ENCODE peak calls at places on chromosomes 12 and 14, in five cellular contexts. K, L, Z, W and V are unnamed samples.

GRCh38 chr12:89839427-89839826 is 130.8 kb upstream of the ATP2B1 start:
- DNase-seq in K (no peak), L (no peak), Z (no peak), W (no peak), V (no peak)

GRCh38 chr12:18897816-18898215 is 159.9 kb downstream of the CAPZA3 start:
- DNase-seq in K (no peak), L (no peak), Z (no peak), W (no peak), V (no peak)

GRCh38 chr12:91109148-91109564 is 2.1 kb downstream of the LUM start:
- DNase-seq in K (peak), L (peak), Z (peak), W (peak), V (no peak)

GRCh38 chr12:25957898-25958253 is 606 bp upstream of the RASSF8 start:
- DNase-seq in K (no peak), L (no peak), Z (no peak), W (peak), V (no peak)

GRCh38 chr14:104235686-104236085 is 97.3 kb downstream of the KIF26A start:
- DNase-seq in K (no peak), L (no peak), Z (no peak), W (no peak), V (no peak)

GRCh38 chr12:47858511-47859266 is 39.0 kb upstream of the HDAC7 start:
- DNase-seq in K (no peak), L (no peak), Z (no peak), W (no peak), V (no peak)

GRCh38 chr14:54686219-54686870 is 119.4 kb downstream of the SAMD4A start:
- DNase-seq in K (no peak), L (peak), Z (no peak), W (no peak), V (no peak)

GRCh38 chr12:119613319-119613936 is 19.9 kb downstream of the TMEM233 start:
- DNase-seq in K (no peak), L (peak), Z (no peak), W (no peak), V (no peak)

GRCh38 chr12:6182279-6182898 is 17.8 kb upstream of the CD9 start:
- DNase-seq in K (no peak), L (no peak), Z (no peak), W (no peak), V (no peak)

GRCh38 chr12:54504550-54504949 is 7.0 kb downstream of the NCKAP1L start:
- DNase-seq in K (no peak), L (no peak), Z (no peak), W (no peak), V (no peak)

GRCh38 chr12:119695034-119695433 is 27.1 kb downstream of the PRKAB1 start:
- DNase-seq in K (no peak), L (no peak), Z (peak), W (no peak), V (no peak)

GRCh38 chr14:103686831-103687485 is 28.3 kb downstream of the XRCC3 start:
- DNase-seq in K (no peak), L (no peak), Z (no peak), W (no peak), V (no peak)

GRCh38 chr12:111451649-111452129 is 46.0 kb downstream of the SH2B3 start:
- DNase-seq in K (no peak), L (no peak), Z (no peak), W (peak), V (peak)

GRCh38 chr12:129696952-129697351 is 206.9 kb downstream of the TMEM132D start:
- DNase-seq in K (no peak), L (no peak), Z (no peak), W (no peak), V (no peak)

GRCh38 chr14:75634848-75635247 is 25.8 kb downstream of the ERG28 start:
- DNase-seq in K (no peak), L (no peak), Z (no peak), W (no peak), V (no peak)

GRCh38 chr12:70467908-70468733 is 102.0 kb downstream of the KCNMB4 start:
- DNase-seq in K (no peak), L (no peak), Z (peak), W (no peak), V (no peak)

GRCh38 chr12:53231859-53232640 is at the start of gene RARG:
- DNase-seq in K (no peak), L (no peak), Z (peak), W (no peak), V (no peak)

GRCh38 chr12:90977224-90977623 is 22.2 kb upstream of the CCER1 start:
- DNase-seq in K (no peak), L (no peak), Z (no peak), W (no peak), V (no peak)

GRCh38 chr12:76621582-76622024 is 62.0 kb upstream of the OSBPL8 start:
- DNase-seq in K (peak), L (peak), Z (peak), W (peak), V (no peak)

GRCh38 chr14:98940693-98941437 is 331.1 kb downstream of the BCL11B start:
- DNase-seq in K (no peak), L (no peak), Z (no peak), W (no peak), V (no peak)

GRCh38 chr14:71620401-71620800 is 311.8 kb upstream of the RGS6 start:
- DNase-seq in K (no peak), L (no peak), Z (no peak), W (no peak), V (no peak)

GRCh38 chr12:113208041-113208934 is 13.0 kb upstream of the TPCN1 start:
- DNase-seq in K (no peak), L (peak), Z (no peak), W (peak), V (no peak)

GRCh38 chr14:53183071-53183470 is 29.9 kb upstream of the DDHD1 start:
- DNase-seq in K (no peak), L (no peak), Z (no peak), W (no peak), V (no peak)

GRCh38 chr14:95040723-95041476 is 116.4 kb downstream of the DICER1 start:
- DNase-seq in K (no peak), L (no peak), Z (no peak), W (no peak), V (no peak)

GRCh38 chr14:99644723-99645544 is at the start of gene HHIPL1:
- DNase-seq in K (peak), L (no peak), Z (peak), W (no peak), V (no peak)

GRCh38 chr12:29591140-29592020 is 93.9 kb upstream of the OVCH1 start:
- DNase-seq in K (no peak), L (no peak), Z (peak), W (no peak), V (no peak)

GRCh38 chr12:118922405-118922804 is 58.9 kb upstream of the SRRM4 start:
- DNase-seq in K (peak), L (no peak), Z (peak), W (peak), V (no peak)

GRCh38 chr12:52862023-52862422 is 13.2 kb upstream of the KRT78 start:
- DNase-seq in K (no peak), L (no peak), Z (no peak), W (no peak), V (no peak)

GRCh38 chr14:61476737-61477410 is 155.5 kb downstream of the PRKCH start:
- DNase-seq in K (no peak), L (peak), Z (no peak), W (peak), V (no peak)

GRCh38 chr14:62144863-62145262 is 382.6 kb downstream of the SNAPC1 start:
- DNase-seq in K (no peak), L (no peak), Z (no peak), W (no peak), V (no peak)

GRCh38 chr12:118302053-118302452 is 70.7 kb downstream of the TAOK3 start:
- DNase-seq in K (no peak), L (no peak), Z (no peak), W (no peak), V (no peak)

GRCh38 chr12:86283607-86284006 is 27.4 kb upstream of the MGAT4C start:
- DNase-seq in K (no peak), L (no peak), Z (no peak), W (no peak), V (no peak)

GRCh38 chr14:103721334-103722120 is 5.9 kb downstream of the ZFYVE21 start:
- DNase-seq in K (no peak), L (no peak), Z (no peak), W (no peak), V (no peak)

GRCh38 chr14:64943981-64944520 is 1.5 kb upstream of the GPX2 start:
- DNase-seq in K (no peak), L (no peak), Z (no peak), W (no peak), V (no peak)

GRCh38 chr12:39199371-39199770 is 243.5 kb downstream of the KIF21A start:
- DNase-seq in K (no peak), L (no peak), Z (no peak), W (no peak), V (no peak)

GRCh38 chr14:32405856-32406255 is 76.8 kb downstream of the AKAP6 start:
- DNase-seq in K (no peak), L (no peak), Z (no peak), W (no peak), V (no peak)

GRCh38 chr14:83217492-83217891 is 1683.8 kb upstream of the SEL1L start:
- DNase-seq in K (no peak), L (no peak), Z (no peak), W (no peak), V (no peak)

GRCh38 chr12:22046090-22046967 is at the start of gene CMAS:
- DNase-seq in K (peak), L (peak), Z (peak), W (peak), V (peak)

GRCh38 chr12:50380761-50381325 is 15.6 kb downstream of the FAM186A start:
- DNase-seq in K (no peak), L (no peak), Z (no peak), W (no peak), V (no peak)

GRCh38 chr12:2185751-2186341 is 133.1 kb downstream of the CACNA1C start:
- DNase-seq in K (no peak), L (no peak), Z (no peak), W (no peak), V (no peak)

GRCh38 chr12:2179953-2180736 is 127.4 kb downstream of the CACNA1C start:
- DNase-seq in K (no peak), L (no peak), Z (no peak), W (no peak), V (no peak)

GRCh38 chr12:2180737-2181082 is 127.9 kb downstream of the CACNA1C start:
- DNase-seq in K (no peak), L (no peak), Z (no peak), W (no peak), V (no peak)

GRCh38 chr12:2187195-2187963 is 134.6 kb downstream of the CACNA1C start:
- DNase-seq in K (no peak), L (no peak), Z (no peak), W (no peak), V (no peak)

DNA sequence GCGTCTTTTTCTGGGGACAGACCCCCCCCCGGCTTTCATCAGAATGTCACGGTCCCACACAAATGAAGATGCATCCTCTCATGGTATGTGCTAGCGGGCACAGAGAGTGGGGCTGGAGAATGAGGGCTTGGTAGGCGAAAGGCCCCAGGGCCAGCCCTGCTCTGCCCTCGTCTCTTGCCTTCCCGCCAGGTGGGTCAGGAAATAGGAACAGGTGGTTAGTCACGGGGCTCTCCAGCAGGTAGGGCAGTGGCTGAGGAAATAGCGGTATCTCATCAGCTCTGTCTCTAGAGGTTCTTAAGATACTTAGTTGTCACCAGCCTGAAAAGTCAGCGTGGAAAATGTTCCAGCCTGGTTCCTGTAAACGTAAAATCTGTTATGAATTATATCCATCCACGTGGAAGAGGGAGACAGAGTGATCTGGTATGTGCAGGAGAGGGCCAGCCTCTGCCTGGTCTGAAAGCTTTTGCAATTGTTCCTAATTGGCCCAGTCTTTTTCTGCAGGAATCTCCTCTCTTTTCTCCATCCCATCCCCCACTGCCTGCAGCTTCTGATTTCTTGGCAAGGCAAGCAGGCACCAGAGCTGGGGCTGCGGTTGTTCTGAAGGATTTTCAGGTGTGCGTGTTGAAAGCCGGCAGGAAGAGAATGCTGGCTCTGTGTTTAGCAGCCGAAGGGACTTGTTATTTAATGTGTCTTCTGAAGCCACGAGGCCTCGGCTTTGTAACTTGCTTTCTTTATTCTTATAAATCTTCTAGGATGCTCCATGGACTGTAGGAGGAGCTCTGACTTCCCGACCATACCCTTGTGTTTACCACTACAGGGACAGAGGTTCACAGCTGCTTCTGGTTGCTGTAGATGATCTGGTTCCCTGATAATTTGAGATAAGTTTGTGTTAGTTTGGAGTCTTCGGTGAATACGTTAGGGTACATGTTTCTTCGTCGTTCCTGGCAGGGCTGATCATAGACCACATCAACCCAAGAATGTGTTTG is 131.1 kb downstream of the CACNA1C start:
- DNase-seq in K (no peak), L (no peak), Z (no peak), W (peak), V (no peak)
- TF ChIP-seq CTCF in K (peak), L (no peak), Z (no peak), W (peak), V (no peak)

DNA sequence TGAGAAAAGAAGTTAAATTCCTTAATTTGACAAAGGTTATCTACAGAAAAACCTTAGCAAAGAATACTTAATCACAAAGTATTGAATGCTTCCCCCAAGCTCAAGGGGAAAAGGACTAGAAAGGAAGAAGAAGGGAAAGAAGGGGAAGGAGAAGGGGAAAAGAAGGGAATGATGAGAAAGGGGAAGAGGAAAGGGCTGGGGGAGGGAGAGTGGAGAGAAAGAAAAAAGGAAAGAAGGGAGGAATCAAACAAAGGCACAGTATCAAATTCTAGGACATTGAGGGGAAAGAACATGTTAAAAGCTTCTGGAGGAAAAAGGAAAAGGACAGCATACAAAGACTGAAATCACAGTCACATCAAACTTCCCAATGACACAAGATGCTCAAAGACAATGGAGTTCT is 70.3 kb downstream of the BCL2L14 start:
- DNase-seq in K (no peak), L (no peak), Z (no peak), W (no peak), V (no peak)
- TF ChIP-seq CTCF in K (no peak), L (no peak), Z (no peak), W (no peak), V (no peak)

DNA sequence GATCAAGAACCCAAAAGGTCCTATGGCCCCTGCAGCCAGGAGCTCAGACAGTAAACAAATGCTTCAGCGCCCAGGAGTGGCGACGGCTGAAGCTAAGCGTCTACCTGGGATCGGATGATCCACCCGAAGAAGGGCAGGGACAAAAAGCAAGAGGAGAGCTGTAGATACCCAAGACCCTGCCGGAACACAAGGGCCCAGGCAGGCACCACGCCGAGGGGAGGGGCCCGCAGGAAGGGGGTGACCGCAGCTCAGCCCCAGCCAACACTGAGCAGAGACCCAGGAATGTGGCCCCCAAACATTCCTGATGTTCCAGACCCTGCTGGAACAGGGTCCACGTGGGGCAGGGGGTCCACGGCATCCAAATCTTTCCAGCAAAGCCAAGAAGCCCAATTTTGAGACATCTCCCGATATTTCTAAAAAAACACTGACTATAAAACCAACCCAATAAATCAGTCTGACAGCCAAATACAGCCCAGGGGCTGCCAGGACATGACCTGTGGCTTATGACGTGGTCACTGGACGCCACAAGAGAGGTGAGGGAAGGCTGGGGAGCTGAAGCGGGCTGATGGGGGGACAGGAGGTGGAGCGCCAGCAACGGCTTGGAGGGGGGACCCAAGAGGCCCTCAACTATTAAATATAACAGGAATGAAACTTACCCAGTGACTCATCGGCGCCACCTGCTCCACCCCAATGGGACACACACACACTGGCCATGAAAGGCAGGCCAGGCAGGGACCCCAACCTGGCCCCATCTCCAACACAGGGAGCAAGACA is 58.9 kb downstream of the NCOR2 start:
- DNase-seq in K (no peak), L (peak), Z (no peak), W (peak), V (no peak)
- TF ChIP-seq CTCF in K (no peak), L (no peak), Z (no peak), W (peak), V (no peak)

GRCh38 chr12:45462506-45462905 is 246.6 kb downstream of the ANO6 start:
- DNase-seq in K (no peak), L (no peak), Z (no peak), W (no peak), V (no peak)
- TF ChIP-seq CTCF in K (no peak), L (no peak), Z (no peak), W (no peak), V (no peak)

GRCh38 chr12:121893901-121894540 is 5.4 kb downstream of the PSMD9 start:
- DNase-seq in K (no peak), L (no peak), Z (no peak), W (no peak), V (no peak)

GRCh38 chr12:121898287-121898686 is 9.7 kb downstream of the PSMD9 start:
- DNase-seq in K (no peak), L (no peak), Z (no peak), W (no peak), V (no peak)

GRCh38 chr12:121889267-121889624 is 656 bp downstream of the PSMD9 start:
- DNase-seq in K (no peak), L (no peak), Z (no peak), W (no peak), V (no peak)

GRCh38 chr12:121892673-121893561 is 4.3 kb downstream of the PSMD9 start:
- DNase-seq in K (no peak), L (no peak), Z (no peak), W (no peak), V (no peak)

DNA sequence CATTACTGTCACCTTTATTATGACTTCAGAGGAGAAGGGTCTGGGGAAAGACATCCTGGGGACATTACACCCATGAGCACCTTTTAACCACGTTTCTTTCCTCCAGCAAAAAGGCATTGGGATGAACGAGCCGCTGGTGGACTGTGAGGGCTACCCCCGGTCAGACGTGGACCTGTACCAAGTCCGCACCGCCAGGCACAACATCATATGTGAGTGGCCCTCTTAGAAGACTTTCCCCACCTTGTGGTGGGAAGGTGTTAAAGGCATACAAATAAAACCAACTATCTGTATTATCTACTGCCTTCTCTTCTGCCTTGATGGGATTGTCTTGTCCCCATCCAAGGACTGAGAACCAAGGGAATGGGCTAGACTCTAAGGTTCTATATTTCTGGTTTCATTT is 6.0 kb downstream of the PSMD9 start:
- DNase-seq in K (no peak), L (no peak), Z (peak), W (peak), V (no peak)
- TF ChIP-seq CTCF in K (peak), L (no peak), Z (peak), W (peak), V (peak)

GRCh38 chr12:105455250-105455649 is 124.8 kb downstream of the C12orf75 start:
- DNase-seq in K (no peak), L (no peak), Z (no peak), W (no peak), V (no peak)
- TF ChIP-seq CTCF in K (no peak), L (no peak), Z (no peak), W (no peak), V (no peak)

GRCh38 chr12:126974779-126975178 is 1292.2 kb upstream of the TMEM132C start:
- DNase-seq in K (no peak), L (no peak), Z (no peak), W (peak), V (no peak)
- TF ChIP-seq CTCF in K (no peak), L (no peak), Z (no peak), W (peak), V (no peak)